ENCODE peak calls at places on chromosomes 16 and 17, in nine cellular contexts. One of them, this sample, is unnamed.

GRCh38 chr16:2025878-2026460 is 733 bp upstream of the NHERF2 start:
- DNase-seq in activated CD4-positive, alpha-beta T cell treated with anti-CD3 and anti-CD28 coated beads, Interleukin-2, amount 10 ng/mL, durations not matched to agents 7 days and 5 days: no peak
- DNase-seq in RPMI8226: no peak
- DNase-seq in EL: no peak
- DNase-seq in WERI-Rb-1: no peak
- DNase-seq in hepatocyte: no peak
- DNase-seq in amygdala: no peak
- DNase-seq in immature natural killer cell: no peak
- DNase-seq in brain microvascular endothelial cell: no peak
- DNase-seq in this sample: no peak

GRCh38 chr17:41519501-41520224 is 973 bp upstream of the KRT15 start:
- DNase-seq in amygdala: no peak
- DNase-seq in brain microvascular endothelial cell: no peak
- DNase-seq in immature natural killer cell: no peak
- DNase-seq in activated CD4-positive, alpha-beta T cell treated with anti-CD3 and anti-CD28 coated beads, Interleukin-2, amount 10 ng/mL, durations not matched to agents 7 days and 5 days: no peak
- DNase-seq in RPMI8226: no peak
- DNase-seq in EL: no peak
- DNase-seq in WERI-Rb-1: peak
- DNase-seq in hepatocyte: no peak
- DNase-seq in this sample: no peak

GRCh38 chr16:69393898-69394849 is 8.4 kb upstream of the TERF2 start:
- DNase-seq in hepatocyte: no peak
- DNase-seq in WERI-Rb-1: no peak
- DNase-seq in brain microvascular endothelial cell: no peak
- DNase-seq in RPMI8226: no peak
- DNase-seq in immature natural killer cell: no peak
- DNase-seq in amygdala: no peak
- DNase-seq in EL: no peak
- DNase-seq in activated CD4-positive, alpha-beta T cell treated with anti-CD3 and anti-CD28 coated beads, Interleukin-2, amount 10 ng/mL, durations not matched to agents 7 days and 5 days: no peak
- DNase-seq in this sample: no peak

GRCh38 chr17:74282587-74283370 is 8.7 kb downstream of the DNAI2 start:
- DNase-seq in EL: no peak
- DNase-seq in RPMI8226: no peak
- DNase-seq in immature natural killer cell: peak
- DNase-seq in activated CD4-positive, alpha-beta T cell treated with anti-CD3 and anti-CD28 coated beads, Interleukin-2, amount 10 ng/mL, durations not matched to agents 7 days and 5 days: peak
- DNase-seq in WERI-Rb-1: no peak
- DNase-seq in amygdala: no peak
- DNase-seq in brain microvascular endothelial cell: no peak
- DNase-seq in hepatocyte: peak
- DNase-seq in this sample: no peak

GRCh38 chr16:67949645-67950044 is 5.7 kb upstream of the LCAT start:
- DNase-seq in EL: no peak
- DNase-seq in immature natural killer cell: no peak
- DNase-seq in WERI-Rb-1: no peak
- DNase-seq in brain microvascular endothelial cell: no peak
- DNase-seq in amygdala: no peak
- DNase-seq in RPMI8226: no peak
- DNase-seq in hepatocyte: no peak
- DNase-seq in activated CD4-positive, alpha-beta T cell treated with anti-CD3 and anti-CD28 coated beads, Interleukin-2, amount 10 ng/mL, durations not matched to agents 7 days and 5 days: no peak
- DNase-seq in this sample: no peak

GRCh38 chr16:4391635-4392381 is 20.2 kb downstream of the VASN start:
- DNase-seq in brain microvascular endothelial cell: no peak
- DNase-seq in immature natural killer cell: no peak
- DNase-seq in RPMI8226: no peak
- DNase-seq in amygdala: no peak
- DNase-seq in hepatocyte: no peak
- DNase-seq in activated CD4-positive, alpha-beta T cell treated with anti-CD3 and anti-CD28 coated beads, Interleukin-2, amount 10 ng/mL, durations not matched to agents 7 days and 5 days: peak
- DNase-seq in EL: no peak
- DNase-seq in WERI-Rb-1: no peak
- DNase-seq in this sample: no peak

GRCh38 chr16:51409001-51409675 is 258.1 kb upstream of the SALL1 start:
- DNase-seq in amygdala: no peak
- DNase-seq in hepatocyte: no peak
- DNase-seq in RPMI8226: no peak
- DNase-seq in immature natural killer cell: no peak
- DNase-seq in activated CD4-positive, alpha-beta T cell treated with anti-CD3 and anti-CD28 coated beads, Interleukin-2, amount 10 ng/mL, durations not matched to agents 7 days and 5 days: no peak
- DNase-seq in EL: no peak
- DNase-seq in WERI-Rb-1: peak
- DNase-seq in brain microvascular endothelial cell: peak
- DNase-seq in this sample: no peak

GRCh38 chr17:76011951-76012350 is 11.3 kb downstream of the CDK3 start:
- DNase-seq in RPMI8226: no peak
- DNase-seq in WERI-Rb-1: no peak
- DNase-seq in amygdala: no peak
- DNase-seq in EL: peak
- DNase-seq in immature natural killer cell: no peak
- DNase-seq in brain microvascular endothelial cell: no peak
- DNase-seq in activated CD4-positive, alpha-beta T cell treated with anti-CD3 and anti-CD28 coated beads, Interleukin-2, amount 10 ng/mL, durations not matched to agents 7 days and 5 days: no peak
- DNase-seq in hepatocyte: no peak
- DNase-seq in this sample: no peak

GRCh38 chr17:64769712-64770111 is 107.6 kb upstream of the SMURF2 start:
- DNase-seq in activated CD4-positive, alpha-beta T cell treated with anti-CD3 and anti-CD28 coated beads, Interleukin-2, amount 10 ng/mL, durations not matched to agents 7 days and 5 days: no peak
- DNase-seq in RPMI8226: no peak
- DNase-seq in EL: no peak
- DNase-seq in hepatocyte: no peak
- DNase-seq in WERI-Rb-1: no peak
- DNase-seq in amygdala: no peak
- DNase-seq in immature natural killer cell: no peak
- DNase-seq in brain microvascular endothelial cell: no peak
- DNase-seq in this sample: no peak

GRCh38 chr17:63442549-63443035 is 3.5 kb downstream of the CYB561 start:
- DNase-seq in hepatocyte: no peak
- DNase-seq in RPMI8226: no peak
- DNase-seq in EL: no peak
- DNase-seq in activated CD4-positive, alpha-beta T cell treated with anti-CD3 and anti-CD28 coated beads, Interleukin-2, amount 10 ng/mL, durations not matched to agents 7 days and 5 days: no peak
- DNase-seq in immature natural killer cell: no peak
- DNase-seq in WERI-Rb-1: peak
- DNase-seq in brain microvascular endothelial cell: no peak
- DNase-seq in amygdala: no peak
- DNase-seq in this sample: no peak

GRCh38 chr17:73066148-73066884 is 26.2 kb downstream of the SLC39A11 start:
- DNase-seq in RPMI8226: no peak
- DNase-seq in WERI-Rb-1: no peak
- DNase-seq in amygdala: no peak
- DNase-seq in EL: no peak
- DNase-seq in activated CD4-positive, alpha-beta T cell treated with anti-CD3 and anti-CD28 coated beads, Interleukin-2, amount 10 ng/mL, durations not matched to agents 7 days and 5 days: no peak
- DNase-seq in brain microvascular endothelial cell: no peak
- DNase-seq in immature natural killer cell: no peak
- DNase-seq in hepatocyte: no peak
- DNase-seq in this sample: no peak

GRCh38 chr16:546909-547770 is 13.1 kb upstream of the PRR35 start:
- DNase-seq in brain microvascular endothelial cell: no peak
- DNase-seq in activated CD4-positive, alpha-beta T cell treated with anti-CD3 and anti-CD28 coated beads, Interleukin-2, amount 10 ng/mL, durations not matched to agents 7 days and 5 days: peak
- DNase-seq in WERI-Rb-1: peak
- DNase-seq in EL: no peak
- DNase-seq in immature natural killer cell: peak
- DNase-seq in hepatocyte: peak
- DNase-seq in amygdala: peak
- DNase-seq in RPMI8226: no peak
- DNase-seq in this sample: no peak

GRCh38 chr16:55021595-55022475 is 91.2 kb downstream of the IRX5 start:
- DNase-seq in RPMI8226: no peak
- DNase-seq in WERI-Rb-1: peak
- DNase-seq in immature natural killer cell: no peak
- DNase-seq in EL: peak
- DNase-seq in activated CD4-positive, alpha-beta T cell treated with anti-CD3 and anti-CD28 coated beads, Interleukin-2, amount 10 ng/mL, durations not matched to agents 7 days and 5 days: no peak
- DNase-seq in hepatocyte: peak
- DNase-seq in amygdala: no peak
- DNase-seq in brain microvascular endothelial cell: peak
- DNase-seq in this sample: no peak

GRCh38 chr16:4690946-4691665 is 2.3 kb upstream of the NUDT16L1 start:
- DNase-seq in EL: no peak
- DNase-seq in WERI-Rb-1: no peak
- DNase-seq in hepatocyte: peak
- DNase-seq in amygdala: no peak
- DNase-seq in immature natural killer cell: no peak
- DNase-seq in activated CD4-positive, alpha-beta T cell treated with anti-CD3 and anti-CD28 coated beads, Interleukin-2, amount 10 ng/mL, durations not matched to agents 7 days and 5 days: no peak
- DNase-seq in brain microvascular endothelial cell: no peak
- DNase-seq in RPMI8226: no peak
- DNase-seq in this sample: peak

GRCh38 chr17:4599505-4600281 is 15.4 kb downstream of the SMTNL2 start:
- DNase-seq in brain microvascular endothelial cell: no peak
- DNase-seq in immature natural killer cell: no peak
- DNase-seq in amygdala: no peak
- DNase-seq in RPMI8226: peak
- DNase-seq in EL: no peak
- DNase-seq in activated CD4-positive, alpha-beta T cell treated with anti-CD3 and anti-CD28 coated beads, Interleukin-2, amount 10 ng/mL, durations not matched to agents 7 days and 5 days: no peak
- DNase-seq in WERI-Rb-1: peak
- DNase-seq in hepatocyte: peak
- DNase-seq in this sample: no peak

GRCh38 chr17:17232303-17232621 is 4.7 kb downstream of the FLCN start:
- DNase-seq in brain microvascular endothelial cell: no peak
- DNase-seq in hepatocyte: no peak
- DNase-seq in immature natural killer cell: no peak
- DNase-seq in RPMI8226: no peak
- DNase-seq in EL: no peak
- DNase-seq in WERI-Rb-1: no peak
- DNase-seq in activated CD4-positive, alpha-beta T cell treated with anti-CD3 and anti-CD28 coated beads, Interleukin-2, amount 10 ng/mL, durations not matched to agents 7 days and 5 days: no peak
- DNase-seq in amygdala: no peak
- DNase-seq in this sample: no peak

GRCh38 chr16:23072769-23073549 is 76.3 kb downstream of the USP31 start:
- DNase-seq in WERI-Rb-1: no peak
- DNase-seq in RPMI8226: no peak
- DNase-seq in EL: peak
- DNase-seq in brain microvascular endothelial cell: peak
- DNase-seq in immature natural killer cell: no peak
- DNase-seq in hepatocyte: no peak
- DNase-seq in activated CD4-positive, alpha-beta T cell treated with anti-CD3 and anti-CD28 coated beads, Interleukin-2, amount 10 ng/mL, durations not matched to agents 7 days and 5 days: no peak
- DNase-seq in amygdala: no peak
- DNase-seq in this sample: no peak

GRCh38 chr17:70857351-70857750 is 688.0 kb downstream of the KCNJ2 start:
- DNase-seq in hepatocyte: no peak
- DNase-seq in WERI-Rb-1: no peak
- DNase-seq in activated CD4-positive, alpha-beta T cell treated with anti-CD3 and anti-CD28 coated beads, Interleukin-2, amount 10 ng/mL, durations not matched to agents 7 days and 5 days: no peak
- DNase-seq in immature natural killer cell: no peak
- DNase-seq in RPMI8226: no peak
- DNase-seq in amygdala: no peak
- DNase-seq in brain microvascular endothelial cell: no peak
- DNase-seq in EL: no peak
- DNase-seq in this sample: no peak

GRCh38 chr17:49359990-49360795 is 1.9 kb downstream of the ZNF652 start:
- DNase-seq in RPMI8226: peak
- DNase-seq in amygdala: no peak
- DNase-seq in hepatocyte: no peak
- DNase-seq in activated CD4-positive, alpha-beta T cell treated with anti-CD3 and anti-CD28 coated beads, Interleukin-2, amount 10 ng/mL, durations not matched to agents 7 days and 5 days: peak
- DNase-seq in immature natural killer cell: peak
- DNase-seq in brain microvascular endothelial cell: no peak
- DNase-seq in EL: no peak
- DNase-seq in WERI-Rb-1: no peak
- DNase-seq in this sample: no peak

GRCh38 chr16:56708821-56709685 is 20.9 kb upstream of the NUP93 start:
- DNase-seq in activated CD4-positive, alpha-beta T cell treated with anti-CD3 and anti-CD28 coated beads, Interleukin-2, amount 10 ng/mL, durations not matched to agents 7 days and 5 days: no peak
- DNase-seq in RPMI8226: no peak
- DNase-seq in WERI-Rb-1: no peak
- DNase-seq in EL: no peak
- DNase-seq in hepatocyte: no peak
- DNase-seq in amygdala: no peak
- DNase-seq in brain microvascular endothelial cell: no peak
- DNase-seq in immature natural killer cell: no peak
- DNase-seq in this sample: no peak

GRCh38 chr17:65656390-65657250 is 95.2 kb upstream of the AXIN2 start:
- DNase-seq in hepatocyte: peak
- DNase-seq in WERI-Rb-1: no peak
- DNase-seq in brain microvascular endothelial cell: no peak
- DNase-seq in amygdala: no peak
- DNase-seq in EL: no peak
- DNase-seq in RPMI8226: no peak
- DNase-seq in activated CD4-positive, alpha-beta T cell treated with anti-CD3 and anti-CD28 coated beads, Interleukin-2, amount 10 ng/mL, durations not matched to agents 7 days and 5 days: no peak
- DNase-seq in immature natural killer cell: no peak
- DNase-seq in this sample: no peak

GRCh38 chr17:77313831-77314230 is 173.1 kb downstream of the SEC14L1 start:
- DNase-seq in RPMI8226: no peak
- DNase-seq in EL: no peak
- DNase-seq in brain microvascular endothelial cell: no peak
- DNase-seq in immature natural killer cell: no peak
- DNase-seq in WERI-Rb-1: no peak
- DNase-seq in activated CD4-positive, alpha-beta T cell treated with anti-CD3 and anti-CD28 coated beads, Interleukin-2, amount 10 ng/mL, durations not matched to agents 7 days and 5 days: no peak
- DNase-seq in hepatocyte: no peak
- DNase-seq in amygdala: no peak
- DNase-seq in this sample: peak

GRCh38 chr17:58242171-58242784 is 3.9 kb downstream of the LPO start:
- DNase-seq in RPMI8226: peak
- DNase-seq in activated CD4-positive, alpha-beta T cell treated with anti-CD3 and anti-CD28 coated beads, Interleukin-2, amount 10 ng/mL, durations not matched to agents 7 days and 5 days: no peak
- DNase-seq in amygdala: no peak
- DNase-seq in brain microvascular endothelial cell: no peak
- DNase-seq in WERI-Rb-1: no peak
- DNase-seq in EL: no peak
- DNase-seq in immature natural killer cell: no peak
- DNase-seq in hepatocyte: no peak
- DNase-seq in this sample: no peak

GRCh38 chr17:80937501-80938356 is 53.9 kb upstream of the CHMP6 start:
- DNase-seq in amygdala: no peak
- DNase-seq in hepatocyte: no peak
- DNase-seq in RPMI8226: no peak
- DNase-seq in EL: no peak
- DNase-seq in WERI-Rb-1: no peak
- DNase-seq in activated CD4-positive, alpha-beta T cell treated with anti-CD3 and anti-CD28 coated beads, Interleukin-2, amount 10 ng/mL, durations not matched to agents 7 days and 5 days: no peak
- DNase-seq in immature natural killer cell: no peak
- DNase-seq in brain microvascular endothelial cell: no peak
- DNase-seq in this sample: no peak

GRCh38 chr17:45394001-45394912 is 38.4 kb downstream of the ARHGAP27 start:
- DNase-seq in hepatocyte: no peak
- DNase-seq in RPMI8226: no peak
- DNase-seq in immature natural killer cell: no peak
- DNase-seq in WERI-Rb-1: no peak
- DNase-seq in activated CD4-positive, alpha-beta T cell treated with anti-CD3 and anti-CD28 coated beads, Interleukin-2, amount 10 ng/mL, durations not matched to agents 7 days and 5 days: no peak
- DNase-seq in EL: no peak
- DNase-seq in amygdala: no peak
- DNase-seq in brain microvascular endothelial cell: no peak
- DNase-seq in this sample: no peak

GRCh38 chr17:75872434-75873351 is 5.7 kb downstream of the TRIM47 start:
- DNase-seq in activated CD4-positive, alpha-beta T cell treated with anti-CD3 and anti-CD28 coated beads, Interleukin-2, amount 10 ng/mL, durations not matched to agents 7 days and 5 days: peak
- DNase-seq in immature natural killer cell: peak
- DNase-seq in WERI-Rb-1: peak
- DNase-seq in EL: peak
- DNase-seq in amygdala: no peak
- DNase-seq in brain microvascular endothelial cell: peak
- DNase-seq in RPMI8226: peak
- DNase-seq in hepatocyte: peak
- DNase-seq in this sample: no peak

GRCh38 chr16:80197790-80198201 is 343.0 kb upstream of the DYNLRB2 start:
- DNase-seq in EL: peak
- DNase-seq in immature natural killer cell: no peak
- DNase-seq in activated CD4-positive, alpha-beta T cell treated with anti-CD3 and anti-CD28 coated beads, Interleukin-2, amount 10 ng/mL, durations not matched to agents 7 days and 5 days: no peak
- DNase-seq in RPMI8226: no peak
- DNase-seq in brain microvascular endothelial cell: peak
- DNase-seq in WERI-Rb-1: no peak
- DNase-seq in hepatocyte: no peak
- DNase-seq in amygdala: no peak
- DNase-seq in this sample: no peak

GRCh38 chr17:17853811-17854527 is 17.2 kb upstream of the SREBF1 start:
- DNase-seq in amygdala: no peak
- DNase-seq in immature natural killer cell: no peak
- DNase-seq in brain microvascular endothelial cell: no peak
- DNase-seq in WERI-Rb-1: no peak
- DNase-seq in hepatocyte: no peak
- DNase-seq in RPMI8226: no peak
- DNase-seq in EL: peak
- DNase-seq in activated CD4-positive, alpha-beta T cell treated with anti-CD3 and anti-CD28 coated beads, Interleukin-2, amount 10 ng/mL, durations not matched to agents 7 days and 5 days: peak
- DNase-seq in this sample: no peak

GRCh38 chr16:6481894-6482293 is 850.8 kb upstream of the RBFOX1 start:
- DNase-seq in amygdala: no peak
- DNase-seq in WERI-Rb-1: no peak
- DNase-seq in immature natural killer cell: no peak
- DNase-seq in RPMI8226: no peak
- DNase-seq in brain microvascular endothelial cell: no peak
- DNase-seq in hepatocyte: no peak
- DNase-seq in EL: no peak
- DNase-seq in activated CD4-positive, alpha-beta T cell treated with anti-CD3 and anti-CD28 coated beads, Interleukin-2, amount 10 ng/mL, durations not matched to agents 7 days and 5 days: no peak
- DNase-seq in this sample: no peak

GRCh38 chr16:30063893-30064745 is 1.4 kb upstream of the ALDOA start:
- DNase-seq in brain microvascular endothelial cell: no peak
- DNase-seq in immature natural killer cell: peak
- DNase-seq in WERI-Rb-1: peak
- DNase-seq in RPMI8226: peak
- DNase-seq in EL: no peak
- DNase-seq in amygdala: peak
- DNase-seq in activated CD4-positive, alpha-beta T cell treated with anti-CD3 and anti-CD28 coated beads, Interleukin-2, amount 10 ng/mL, durations not matched to agents 7 days and 5 days: peak
- DNase-seq in hepatocyte: peak
- DNase-seq in this sample: peak

GRCh38 chr17:28807925-28808641 is 34.5 kb downstream of the FAM222B start:
- DNase-seq in WERI-Rb-1: no peak
- DNase-seq in activated CD4-positive, alpha-beta T cell treated with anti-CD3 and anti-CD28 coated beads, Interleukin-2, amount 10 ng/mL, durations not matched to agents 7 days and 5 days: no peak
- DNase-seq in RPMI8226: no peak
- DNase-seq in hepatocyte: peak
- DNase-seq in brain microvascular endothelial cell: peak
- DNase-seq in amygdala: no peak
- DNase-seq in immature natural killer cell: no peak
- DNase-seq in EL: peak
- DNase-seq in this sample: no peak